ENCODE peak calls at places on chromosomes 11 and 22, in five cellular contexts. One of them, this sample, is unnamed.

GRCh38 chr11:2807276-2807681 is 78.3 kb downstream of the CDKN1C start:
- DNase-seq in HFF-Myc: no peak
- DNase-seq in cardiac muscle cell: peak
- DNase-seq in neural crest cell: no peak
- DNase-seq in colonic mucosa: peak
- DNase-seq in this sample: no peak

GRCh38 chr22:28907311-28908008 is 24.1 kb downstream of the ZNRF3 start:
- DNase-seq in HFF-Myc: peak
- DNase-seq in neural crest cell: no peak
- DNase-seq in colonic mucosa: no peak
- DNase-seq in cardiac muscle cell: no peak
- DNase-seq in this sample: no peak

GRCh38 chr11:69644071-69644961 is 3.4 kb downstream of the CCND1 start:
- DNase-seq in colonic mucosa: peak
- DNase-seq in HFF-Myc: no peak
- DNase-seq in cardiac muscle cell: peak
- DNase-seq in neural crest cell: no peak
- DNase-seq in this sample: peak

GRCh38 chr11:95450547-95451123 is 219.6 kb upstream of the SESN3 start:
- DNase-seq in colonic mucosa: no peak
- DNase-seq in cardiac muscle cell: peak
- DNase-seq in HFF-Myc: no peak
- DNase-seq in neural crest cell: no peak
- DNase-seq in this sample: no peak

GRCh38 chr11:312092-312816 is 1.6 kb upstream of the IFITM1 start:
- DNase-seq in cardiac muscle cell: peak
- DNase-seq in neural crest cell: no peak
- DNase-seq in HFF-Myc: no peak
- DNase-seq in colonic mucosa: no peak
- DNase-seq in this sample: no peak

GRCh38 chr22:29704528-29705285 is 15.1 kb upstream of the CABP7 start:
- DNase-seq in neural crest cell: peak
- DNase-seq in HFF-Myc: no peak
- DNase-seq in cardiac muscle cell: peak
- DNase-seq in colonic mucosa: peak
- DNase-seq in this sample: peak

GRCh38 chr11:2538951-2539735 is 94.3 kb downstream of the KCNQ1 start:
- DNase-seq in HFF-Myc: no peak
- DNase-seq in cardiac muscle cell: no peak
- DNase-seq in neural crest cell: no peak
- DNase-seq in colonic mucosa: no peak
- DNase-seq in this sample: no peak

GRCh38 chr11:57873196-57873911 is 111.8 kb downstream of the CTNND1 start:
- DNase-seq in neural crest cell: no peak
- DNase-seq in colonic mucosa: no peak
- DNase-seq in HFF-Myc: no peak
- DNase-seq in cardiac muscle cell: peak
- DNase-seq in this sample: no peak

GRCh38 chr11:10451399-10452116 is 3.5 kb upstream of the AMPD3 start:
- DNase-seq in colonic mucosa: no peak
- DNase-seq in neural crest cell: no peak
- DNase-seq in HFF-Myc: no peak
- DNase-seq in cardiac muscle cell: no peak
- DNase-seq in this sample: no peak

GRCh38 chr11:10452211-10452767 is 2.8 kb upstream of the AMPD3 start:
- DNase-seq in HFF-Myc: no peak
- DNase-seq in cardiac muscle cell: no peak
- DNase-seq in colonic mucosa: peak
- DNase-seq in neural crest cell: no peak
- DNase-seq in this sample: no peak

GRCh38 chr11:10453261-10453660 is 1.8 kb upstream of the AMPD3 start:
- DNase-seq in HFF-Myc: no peak
- DNase-seq in cardiac muscle cell: no peak
- DNase-seq in colonic mucosa: no peak
- DNase-seq in neural crest cell: no peak
- DNase-seq in this sample: no peak

GRCh38 chr11:10454506-10454901 is 560 bp upstream of the AMPD3 start:
- DNase-seq in cardiac muscle cell: no peak
- DNase-seq in colonic mucosa: no peak
- DNase-seq in HFF-Myc: no peak
- DNase-seq in neural crest cell: no peak
- DNase-seq in this sample: no peak

DNA sequence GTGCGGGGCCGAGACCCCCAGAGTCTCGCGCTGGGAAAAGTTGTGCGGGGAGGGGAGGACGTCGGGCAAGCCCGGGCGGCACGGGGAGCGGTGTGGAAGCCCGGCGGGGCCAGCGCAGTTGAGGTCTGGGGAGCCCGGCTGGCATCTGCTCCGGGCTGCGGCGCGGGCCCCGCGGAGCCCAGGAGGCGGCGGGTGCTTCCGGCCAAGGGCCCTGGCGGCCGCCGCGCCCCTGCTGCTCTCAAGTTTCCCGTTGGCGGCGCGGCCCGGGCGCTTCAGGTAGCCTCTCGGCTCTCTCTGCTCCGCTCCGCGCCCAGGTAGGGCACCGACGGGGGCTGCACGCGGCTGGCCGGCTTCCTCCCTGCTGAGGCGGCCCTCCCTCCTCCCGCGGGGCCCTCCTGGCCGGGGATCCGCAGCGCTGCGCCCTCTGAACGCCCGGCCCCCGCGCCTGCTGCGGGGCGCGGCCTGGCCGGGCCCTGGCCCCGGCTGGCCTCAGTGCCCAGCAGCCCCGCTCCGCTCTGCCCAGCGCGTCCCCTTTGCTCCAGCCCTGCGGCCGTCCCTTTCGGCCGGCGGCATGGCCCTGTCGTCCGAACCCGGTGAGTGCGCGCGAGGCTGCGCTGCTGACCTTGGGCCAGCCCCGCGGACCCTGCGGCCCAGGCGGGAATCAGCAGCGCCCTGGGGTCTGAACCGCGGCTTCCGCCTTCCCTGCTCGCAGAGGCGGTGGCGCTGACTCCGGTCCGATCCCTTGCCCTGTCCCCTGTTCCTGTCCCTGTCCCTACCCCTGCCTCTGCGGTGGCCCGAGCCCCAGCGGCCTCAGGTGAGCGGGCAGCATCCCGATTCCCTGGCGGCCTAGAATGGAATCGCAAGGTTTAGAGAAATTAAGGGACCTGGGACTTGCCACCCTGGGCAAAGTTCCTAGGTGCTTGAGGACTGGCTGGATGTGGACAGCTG is 4.3 kb upstream of the AMPD3 start:
- DNase-seq in neural crest cell: peak
- DNase-seq in HFF-Myc: no peak
- DNase-seq in colonic mucosa: peak
- DNase-seq in cardiac muscle cell: peak
- DNase-seq in this sample: no peak
- TF ChIP-seq CTCF in neural crest cell: peak
- TF ChIP-seq CTCF in HFF-Myc: peak
- TF ChIP-seq CTCF in colonic mucosa: peak
- TF ChIP-seq CTCF in cardiac muscle cell: peak
- TF ChIP-seq CTCF in this sample: peak

GRCh38 chr11:114082767-114083181 is 23.3 kb downstream of the ZBTB16 start:
- DNase-seq in HFF-Myc: no peak
- DNase-seq in colonic mucosa: no peak
- DNase-seq in neural crest cell: no peak
- DNase-seq in cardiac muscle cell: peak
- DNase-seq in this sample: peak
- TF ChIP-seq CTCF in HFF-Myc: no peak
- TF ChIP-seq CTCF in colonic mucosa: no peak
- TF ChIP-seq CTCF in neural crest cell: no peak
- TF ChIP-seq CTCF in cardiac muscle cell: no peak
- TF ChIP-seq CTCF in this sample: no peak

GRCh38 chr11:65210361-65210731 is 28.6 kb downstream of the CAPN1 start:
- DNase-seq in cardiac muscle cell: no peak
- DNase-seq in colonic mucosa: no peak
- DNase-seq in HFF-Myc: no peak
- DNase-seq in neural crest cell: no peak
- DNase-seq in this sample: no peak

GRCh38 chr11:65212226-65212801 is 30.6 kb downstream of the CAPN1 start:
- DNase-seq in colonic mucosa: no peak
- DNase-seq in cardiac muscle cell: no peak
- DNase-seq in HFF-Myc: no peak
- DNase-seq in neural crest cell: no peak
- DNase-seq in this sample: no peak

GRCh38 chr11:65211293-65212105 is 29.8 kb downstream of the CAPN1 start:
- DNase-seq in neural crest cell: no peak
- DNase-seq in colonic mucosa: no peak
- DNase-seq in cardiac muscle cell: no peak
- DNase-seq in HFF-Myc: no peak
- DNase-seq in this sample: no peak

GRCh38 chr11:65209711-65210360 is 28.1 kb downstream of the CAPN1 start:
- DNase-seq in HFF-Myc: no peak
- DNase-seq in neural crest cell: no peak
- DNase-seq in cardiac muscle cell: no peak
- DNase-seq in colonic mucosa: no peak
- DNase-seq in this sample: no peak

DNA sequence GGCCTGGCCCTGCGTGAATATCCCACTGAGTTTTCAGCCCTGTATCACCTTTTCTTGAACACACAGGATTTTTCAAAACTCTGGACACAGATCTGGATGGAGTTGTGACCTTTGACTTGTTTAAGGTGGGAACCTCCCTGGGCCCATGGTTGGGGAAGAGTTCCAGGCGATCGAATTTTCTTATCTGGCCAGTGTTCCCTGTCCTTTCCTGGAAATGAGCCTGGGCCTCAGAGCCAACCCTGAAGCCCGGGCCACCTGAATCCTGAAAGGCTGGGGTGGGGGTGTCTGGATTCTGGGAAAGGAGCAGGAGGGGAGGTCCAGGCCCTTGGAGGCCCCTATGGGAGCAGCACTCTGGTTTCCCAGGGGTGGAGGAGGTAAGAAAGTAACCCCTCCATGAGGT is 29.0 kb downstream of the CAPN1 start:
- DNase-seq in HFF-Myc: no peak
- DNase-seq in neural crest cell: no peak
- DNase-seq in colonic mucosa: no peak
- DNase-seq in cardiac muscle cell: no peak
- DNase-seq in this sample: no peak
- TF ChIP-seq CTCF in HFF-Myc: no peak
- TF ChIP-seq CTCF in neural crest cell: no peak
- TF ChIP-seq CTCF in colonic mucosa: no peak
- TF ChIP-seq CTCF in cardiac muscle cell: no peak
- TF ChIP-seq CTCF in this sample: no peak

DNA sequence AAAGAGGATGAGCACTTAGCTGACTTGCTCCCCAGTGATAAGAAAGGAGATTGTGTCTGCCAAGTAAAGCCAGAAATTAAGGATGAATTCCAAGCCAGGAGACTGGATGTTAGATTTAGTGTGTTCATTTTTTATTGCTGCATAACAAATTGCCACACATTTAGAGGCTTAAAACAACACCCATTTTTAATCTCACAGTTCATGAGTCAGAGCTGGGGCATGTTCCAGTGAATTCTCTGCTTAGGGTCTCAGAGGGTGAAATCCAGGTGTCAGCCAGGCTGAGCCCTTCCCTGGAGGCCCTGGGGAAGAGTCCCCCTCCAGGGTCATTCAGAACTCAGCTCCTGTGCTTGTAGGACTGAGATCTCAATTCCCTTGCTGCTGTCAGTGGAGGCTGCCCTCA is 352.8 kb downstream of the BUD13 start:
- DNase-seq in neural crest cell: no peak
- DNase-seq in cardiac muscle cell: peak
- DNase-seq in colonic mucosa: no peak
- DNase-seq in HFF-Myc: no peak
- DNase-seq in this sample: no peak
- TF ChIP-seq CTCF in neural crest cell: no peak
- TF ChIP-seq CTCF in cardiac muscle cell: no peak
- TF ChIP-seq CTCF in colonic mucosa: no peak
- TF ChIP-seq CTCF in HFF-Myc: no peak
- TF ChIP-seq CTCF in this sample: no peak

GRCh38 chr11:11078344-11078743 is 220.5 kb upstream of the ZBED5 start:
- DNase-seq in HFF-Myc: no peak
- DNase-seq in neural crest cell: no peak
- DNase-seq in cardiac muscle cell: peak
- DNase-seq in colonic mucosa: no peak
- DNase-seq in this sample: no peak

GRCh38 chr11:11081786-11082185 is 223.9 kb upstream of the ZBED5 start:
- DNase-seq in neural crest cell: no peak
- DNase-seq in HFF-Myc: no peak
- DNase-seq in colonic mucosa: no peak
- DNase-seq in cardiac muscle cell: no peak
- DNase-seq in this sample: no peak

GRCh38 chr11:11082651-11083050 is 224.8 kb upstream of the ZBED5 start:
- DNase-seq in cardiac muscle cell: no peak
- DNase-seq in HFF-Myc: no peak
- DNase-seq in colonic mucosa: no peak
- DNase-seq in neural crest cell: no peak
- DNase-seq in this sample: no peak

GRCh38 chr11:11083441-11083840 is 225.6 kb upstream of the ZBED5 start:
- DNase-seq in colonic mucosa: no peak
- DNase-seq in HFF-Myc: no peak
- DNase-seq in neural crest cell: no peak
- DNase-seq in cardiac muscle cell: no peak
- DNase-seq in this sample: no peak

DNA sequence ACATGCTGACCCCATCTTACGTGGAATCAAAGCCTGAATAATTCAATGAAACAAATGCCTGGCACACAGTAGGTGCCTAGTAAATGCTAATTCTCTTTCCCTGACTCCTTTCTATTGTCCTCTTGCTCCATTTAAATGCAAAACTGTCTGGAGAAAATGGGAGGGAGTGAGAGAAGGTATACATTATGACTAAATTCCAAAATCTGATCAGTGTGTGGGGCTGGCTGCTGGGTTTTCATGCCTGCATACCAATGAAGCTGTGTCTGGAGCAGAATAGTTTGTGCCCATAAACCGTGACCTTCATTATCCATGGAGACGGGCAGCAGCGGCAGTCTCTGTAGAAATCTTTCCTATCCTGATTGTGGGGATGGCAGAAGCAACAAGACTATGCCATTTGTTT is 223.4 kb upstream of the ZBED5 start:
- DNase-seq in neural crest cell: no peak
- DNase-seq in HFF-Myc: no peak
- DNase-seq in colonic mucosa: no peak
- DNase-seq in cardiac muscle cell: no peak
- DNase-seq in this sample: no peak
- TF ChIP-seq CTCF in neural crest cell: no peak
- TF ChIP-seq CTCF in HFF-Myc: no peak
- TF ChIP-seq CTCF in colonic mucosa: no peak
- TF ChIP-seq CTCF in cardiac muscle cell: no peak
- TF ChIP-seq CTCF in this sample: no peak

DNA sequence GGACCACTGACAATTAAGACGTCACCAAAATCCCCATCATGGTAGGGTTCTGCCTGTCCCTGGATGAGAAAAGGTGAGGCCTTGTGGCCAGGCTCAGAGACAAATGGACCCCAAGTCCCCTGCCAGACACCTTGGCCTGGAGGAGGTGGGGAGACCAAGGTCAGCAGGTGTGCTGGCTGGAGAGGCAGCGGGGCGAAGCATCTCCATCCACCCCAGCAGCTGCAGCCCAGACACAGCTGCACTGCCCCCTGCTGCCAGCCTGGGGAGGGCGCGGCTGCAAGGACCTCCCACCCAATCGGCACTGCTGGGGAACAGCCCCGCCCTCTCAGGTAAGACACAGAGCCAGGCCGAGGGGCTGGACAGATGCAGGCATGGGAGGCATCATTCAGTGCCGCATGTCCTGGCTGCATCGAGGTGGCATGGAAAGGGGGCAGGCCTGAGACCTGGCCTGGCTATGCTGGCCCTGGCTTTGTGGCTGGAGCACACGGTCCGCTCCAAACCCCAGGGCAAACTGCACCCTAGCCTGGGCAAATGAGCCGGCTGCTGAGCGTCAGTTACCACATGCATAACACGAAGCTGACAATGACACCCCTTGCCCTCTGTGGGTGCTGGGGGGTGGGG is 12.2 kb upstream of the MFNG start:
- DNase-seq in HFF-Myc: no peak
- DNase-seq in colonic mucosa: peak
- DNase-seq in neural crest cell: peak
- DNase-seq in cardiac muscle cell: no peak
- DNase-seq in this sample: no peak
- TF ChIP-seq CTCF in HFF-Myc: peak
- TF ChIP-seq CTCF in colonic mucosa: peak
- TF ChIP-seq CTCF in neural crest cell: peak
- TF ChIP-seq CTCF in cardiac muscle cell: peak
- TF ChIP-seq CTCF in this sample: peak

This sample was measured in astrocyte of the cerebellum.